ENCODE peak calls at places on chromosomes 1 and 21, in eight cellular contexts. One of them, this sample, is unnamed.
A peak's percentile ranks its signal among the peaks of the same experiment; 100 is the strongest.

GRCh38 chr1:241660424-241660972 is 8.4 kb downstream of the WDR64 start:
- DNase-seq in GM12864: no peak
- DNase-seq in adrenal gland: no peak
- DNase-seq in A549: no peak
- DNase-seq in NB4: no peak
- DNase-seq in right lobe of liver: no peak
- DNase-seq in fibroblast of the aortic adventitia: no peak
- DNase-seq in thyroid gland: no peak
- DNase-seq in this sample: no peak

GRCh38 chr1:223401873-223402789 is 8.9 kb downstream of the CCDC185 start:
- DNase-seq in GM12864: no peak
- DNase-seq in adrenal gland: no peak
- DNase-seq in A549: peak; percentile 47
- DNase-seq in NB4: no peak
- DNase-seq in right lobe of liver: no peak
- DNase-seq in fibroblast of the aortic adventitia: peak; percentile 79
- DNase-seq in thyroid gland: no peak
- DNase-seq in this sample: peak; percentile 53

GRCh38 chr1:99264201-99265021 is at the start of gene PLPPR4:
- DNase-seq in GM12864: no peak
- DNase-seq in adrenal gland: peak; percentile 17
- DNase-seq in A549: no peak
- DNase-seq in NB4: no peak
- DNase-seq in right lobe of liver: peak; percentile 50
- DNase-seq in fibroblast of the aortic adventitia: peak; percentile 14
- DNase-seq in thyroid gland: peak; percentile 42
- DNase-seq in this sample: peak; percentile 4

GRCh38 chr1:85379203-85380136 is 85.5 kb downstream of the DDAH1 start:
- DNase-seq in GM12864: no peak
- DNase-seq in adrenal gland: no peak
- DNase-seq in A549: no peak
- DNase-seq in NB4: no peak
- DNase-seq in right lobe of liver: no peak
- DNase-seq in fibroblast of the aortic adventitia: peak; percentile 76
- DNase-seq in thyroid gland: no peak
- DNase-seq in this sample: peak; percentile 76

GRCh38 chr1:215146252-215146975 is 63.9 kb downstream of the KCNK2 start:
- DNase-seq in GM12864: no peak
- DNase-seq in adrenal gland: no peak
- DNase-seq in A549: no peak
- DNase-seq in NB4: peak; percentile 69
- DNase-seq in right lobe of liver: peak; percentile 25
- DNase-seq in fibroblast of the aortic adventitia: peak; percentile 60
- DNase-seq in thyroid gland: peak; percentile 28
- DNase-seq in this sample: peak; percentile 62

GRCh38 chr1:36384542-36385409 is 948 bp downstream of the STK40 start:
- DNase-seq in GM12864: no peak
- DNase-seq in adrenal gland: peak; percentile 63
- DNase-seq in A549: no peak
- DNase-seq in NB4: peak; percentile 71
- DNase-seq in right lobe of liver: peak; percentile 87
- DNase-seq in fibroblast of the aortic adventitia: no peak
- DNase-seq in thyroid gland: peak; percentile 95
- DNase-seq in this sample: peak; percentile 16

GRCh38 chr1:244836135-244836521 is 670 bp downstream of the COX20 start:
- DNase-seq in GM12864: no peak
- DNase-seq in adrenal gland: peak; percentile 21
- DNase-seq in A549: peak; percentile 52
- DNase-seq in NB4: peak; percentile 50
- DNase-seq in right lobe of liver: no peak
- DNase-seq in fibroblast of the aortic adventitia: peak; percentile 61
- DNase-seq in thyroid gland: no peak
- DNase-seq in this sample: peak; percentile 41

GRCh38 chr1:8908388-8909151 is 30.1 kb upstream of the ENO1 start:
- DNase-seq in GM12864: no peak
- DNase-seq in adrenal gland: no peak
- DNase-seq in A549: no peak
- DNase-seq in NB4: peak; percentile 32
- DNase-seq in right lobe of liver: no peak
- DNase-seq in fibroblast of the aortic adventitia: no peak
- DNase-seq in thyroid gland: no peak
- DNase-seq in this sample: no peak

GRCh38 chr21:34844924-34845238 is 176.1 kb downstream of the CLIC6 start:
- DNase-seq in GM12864: no peak
- DNase-seq in adrenal gland: no peak
- DNase-seq in A549: no peak
- DNase-seq in NB4: no peak
- DNase-seq in right lobe of liver: no peak
- DNase-seq in fibroblast of the aortic adventitia: no peak
- DNase-seq in thyroid gland: peak; percentile 47
- DNase-seq in this sample: no peak

GRCh38 chr1:198663996-198664789 is 25.4 kb downstream of the PTPRC start:
- DNase-seq in GM12864: no peak
- DNase-seq in adrenal gland: no peak
- DNase-seq in A549: no peak
- DNase-seq in NB4: peak; percentile 76
- DNase-seq in right lobe of liver: no peak
- DNase-seq in fibroblast of the aortic adventitia: no peak
- DNase-seq in thyroid gland: no peak
- DNase-seq in this sample: no peak

GRCh38 chr1:110370827-110371226 is 20.0 kb downstream of the SLC16A4 start:
- DNase-seq in GM12864: no peak
- DNase-seq in adrenal gland: peak; percentile 41
- DNase-seq in A549: no peak
- DNase-seq in NB4: no peak
- DNase-seq in right lobe of liver: no peak
- DNase-seq in fibroblast of the aortic adventitia: peak; percentile 66
- DNase-seq in thyroid gland: no peak
- DNase-seq in this sample: peak; percentile 62

GRCh38 chr1:65265296-65266271 is 43.8 kb upstream of the DNAJC6 start:
- DNase-seq in GM12864: no peak
- DNase-seq in adrenal gland: peak; percentile 56
- DNase-seq in A549: no peak
- DNase-seq in NB4: no peak
- DNase-seq in right lobe of liver: peak; percentile 33
- DNase-seq in fibroblast of the aortic adventitia: peak; percentile 3
- DNase-seq in thyroid gland: peak; percentile 54
- DNase-seq in this sample: peak; percentile 37

GRCh38 chr1:73162576-73162975 is 880.2 kb upstream of the NEGR1 start:
- DNase-seq in GM12864: no peak
- DNase-seq in adrenal gland: peak; percentile 13
- DNase-seq in A549: no peak
- DNase-seq in NB4: no peak
- DNase-seq in right lobe of liver: no peak
- DNase-seq in fibroblast of the aortic adventitia: no peak
- DNase-seq in thyroid gland: no peak
- DNase-seq in this sample: no peak

GRCh38 chr1:178192686-178193085 is 98.8 kb downstream of the RASAL2 start:
- DNase-seq in GM12864: no peak
- DNase-seq in adrenal gland: peak; percentile 34
- DNase-seq in A549: peak; percentile 54
- DNase-seq in NB4: peak; percentile 89
- DNase-seq in right lobe of liver: no peak
- DNase-seq in fibroblast of the aortic adventitia: peak; percentile 74
- DNase-seq in thyroid gland: no peak
- DNase-seq in this sample: peak; percentile 91

GRCh38 chr21:34691396-34692032 is 22.7 kb downstream of the CLIC6 start:
- DNase-seq in GM12864: no peak
- DNase-seq in adrenal gland: no peak
- DNase-seq in A549: no peak
- DNase-seq in NB4: no peak
- DNase-seq in right lobe of liver: no peak
- DNase-seq in fibroblast of the aortic adventitia: no peak
- DNase-seq in thyroid gland: no peak
- DNase-seq in this sample: no peak

GRCh38 chr1:118160825-118161224 is 24.2 kb downstream of the SPAG17 start:
- DNase-seq in GM12864: no peak
- DNase-seq in adrenal gland: no peak
- DNase-seq in A549: no peak
- DNase-seq in NB4: no peak
- DNase-seq in right lobe of liver: no peak
- DNase-seq in fibroblast of the aortic adventitia: no peak
- DNase-seq in thyroid gland: no peak
- DNase-seq in this sample: no peak

GRCh38 chr21:28393279-28393678 is 599.4 kb downstream of the LTN1 start:
- DNase-seq in GM12864: no peak
- DNase-seq in adrenal gland: no peak
- DNase-seq in A549: no peak
- DNase-seq in NB4: no peak
- DNase-seq in right lobe of liver: no peak
- DNase-seq in fibroblast of the aortic adventitia: no peak
- DNase-seq in thyroid gland: peak; percentile 84
- DNase-seq in this sample: no peak

GRCh38 chr1:185044387-185044786 is 971 bp upstream of the RNF2 start:
- DNase-seq in GM12864: no peak
- DNase-seq in adrenal gland: no peak
- DNase-seq in A549: no peak
- DNase-seq in NB4: peak; percentile 15
- DNase-seq in right lobe of liver: no peak
- DNase-seq in fibroblast of the aortic adventitia: no peak
- DNase-seq in thyroid gland: no peak
- DNase-seq in this sample: no peak
- H3K4me3 ChIP-seq in GM12864: no peak overlapping the region
- H3K4me3 ChIP-seq in adrenal gland: no peak overlapping the region
- H3K4me3 ChIP-seq in A549: no peak overlapping the region
- H3K4me3 ChIP-seq in NB4: no peak overlapping the region
- H3K4me3 ChIP-seq in right lobe of liver: no peak overlapping the region
- H3K4me3 ChIP-seq in fibroblast of the aortic adventitia: no peak overlapping the region
- H3K4me3 ChIP-seq in thyroid gland: no peak overlapping the region
- H3K4me3 ChIP-seq in this sample: no peak overlapping the region

DNA sequence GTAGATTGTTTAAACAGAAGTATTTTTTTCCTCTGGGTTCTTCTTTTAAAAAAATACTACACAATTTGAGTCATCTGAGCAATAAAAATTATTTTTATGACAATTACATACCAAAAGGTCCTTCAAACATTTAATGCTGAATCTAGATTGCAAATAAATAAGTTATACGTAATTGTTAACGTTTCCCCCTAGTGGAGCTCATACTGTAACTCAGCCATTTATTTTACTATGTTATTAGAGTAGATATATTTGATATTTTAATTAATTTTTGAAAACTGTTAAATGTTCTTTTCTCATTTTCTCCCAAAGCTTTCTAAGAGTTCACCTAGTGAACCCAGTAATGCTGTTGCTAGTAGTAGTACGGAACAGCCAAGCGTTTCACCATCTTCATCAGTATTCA is 33.5 kb downstream of the ZMYM1 start:
- DNase-seq in GM12864: no peak
- DNase-seq in adrenal gland: no peak
- DNase-seq in A549: no peak
- DNase-seq in NB4: no peak
- DNase-seq in right lobe of liver: no peak
- DNase-seq in fibroblast of the aortic adventitia: peak; percentile 22
- DNase-seq in thyroid gland: no peak
- DNase-seq in this sample: peak; percentile 31
- TF ChIP-seq CTCF in GM12864: no peak
- TF ChIP-seq CTCF in adrenal gland: no peak
- TF ChIP-seq CTCF in A549: peak; percentile 8
- TF ChIP-seq CTCF in NB4: no peak
- TF ChIP-seq CTCF in right lobe of liver: peak; percentile 6
- TF ChIP-seq CTCF in fibroblast of the aortic adventitia: no peak
- TF ChIP-seq CTCF in thyroid gland: no peak
- TF ChIP-seq CTCF in this sample: peak; percentile 32

GRCh38 chr1:230713915-230714764 is at the start of gene AGT:
- DNase-seq in GM12864: no peak
- DNase-seq in adrenal gland: peak; percentile 94
- DNase-seq in A549: no peak
- DNase-seq in NB4: peak; percentile 9
- DNase-seq in right lobe of liver: peak; percentile 85
- DNase-seq in fibroblast of the aortic adventitia: peak; percentile 82
- DNase-seq in thyroid gland: peak; percentile 34
- DNase-seq in this sample: peak; percentile 48
- H3K4me3 ChIP-seq in GM12864: no peak within 1 kb of the TSS
- H3K4me3 ChIP-seq in adrenal gland: no peak within 1 kb of the TSS
- H3K4me3 ChIP-seq in A549: no peak within 1 kb of the TSS
- H3K4me3 ChIP-seq in NB4: no peak within 1 kb of the TSS
- H3K4me3 ChIP-seq in right lobe of liver: peak within 1 kb of the TSS; percentile 63
- H3K4me3 ChIP-seq in fibroblast of the aortic adventitia: peak within 1 kb of the TSS; percentile 9
- H3K4me3 ChIP-seq in thyroid gland: no peak within 1 kb of the TSS
- H3K4me3 ChIP-seq in this sample: no peak within 1 kb of the TSS

GRCh38 chr1:39490596-39491145 is 765 bp upstream of the BMP8A start:
- DNase-seq in GM12864: no peak
- DNase-seq in adrenal gland: no peak
- DNase-seq in A549: peak; percentile 11
- DNase-seq in NB4: no peak
- DNase-seq in right lobe of liver: no peak
- DNase-seq in fibroblast of the aortic adventitia: no peak
- DNase-seq in thyroid gland: peak; percentile 62
- DNase-seq in this sample: no peak

GRCh38 chr1:39488012-39488545 is 3.4 kb upstream of the BMP8A start:
- DNase-seq in GM12864: no peak
- DNase-seq in adrenal gland: no peak
- DNase-seq in A549: no peak
- DNase-seq in NB4: peak; percentile 82
- DNase-seq in right lobe of liver: no peak
- DNase-seq in fibroblast of the aortic adventitia: no peak
- DNase-seq in thyroid gland: no peak
- DNase-seq in this sample: no peak

GRCh38 chr1:39489567-39490239 is 1.7 kb upstream of the BMP8A start:
- DNase-seq in GM12864: no peak
- DNase-seq in adrenal gland: no peak
- DNase-seq in A549: no peak
- DNase-seq in NB4: no peak
- DNase-seq in right lobe of liver: no peak
- DNase-seq in fibroblast of the aortic adventitia: no peak
- DNase-seq in thyroid gland: no peak
- DNase-seq in this sample: no peak

GRCh38 chr1:39488801-39489566 is 2.5 kb upstream of the BMP8A start:
- DNase-seq in GM12864: no peak
- DNase-seq in adrenal gland: no peak
- DNase-seq in A549: no peak
- DNase-seq in NB4: peak; percentile 56
- DNase-seq in right lobe of liver: no peak
- DNase-seq in fibroblast of the aortic adventitia: no peak
- DNase-seq in thyroid gland: no peak
- DNase-seq in this sample: no peak

DNA sequence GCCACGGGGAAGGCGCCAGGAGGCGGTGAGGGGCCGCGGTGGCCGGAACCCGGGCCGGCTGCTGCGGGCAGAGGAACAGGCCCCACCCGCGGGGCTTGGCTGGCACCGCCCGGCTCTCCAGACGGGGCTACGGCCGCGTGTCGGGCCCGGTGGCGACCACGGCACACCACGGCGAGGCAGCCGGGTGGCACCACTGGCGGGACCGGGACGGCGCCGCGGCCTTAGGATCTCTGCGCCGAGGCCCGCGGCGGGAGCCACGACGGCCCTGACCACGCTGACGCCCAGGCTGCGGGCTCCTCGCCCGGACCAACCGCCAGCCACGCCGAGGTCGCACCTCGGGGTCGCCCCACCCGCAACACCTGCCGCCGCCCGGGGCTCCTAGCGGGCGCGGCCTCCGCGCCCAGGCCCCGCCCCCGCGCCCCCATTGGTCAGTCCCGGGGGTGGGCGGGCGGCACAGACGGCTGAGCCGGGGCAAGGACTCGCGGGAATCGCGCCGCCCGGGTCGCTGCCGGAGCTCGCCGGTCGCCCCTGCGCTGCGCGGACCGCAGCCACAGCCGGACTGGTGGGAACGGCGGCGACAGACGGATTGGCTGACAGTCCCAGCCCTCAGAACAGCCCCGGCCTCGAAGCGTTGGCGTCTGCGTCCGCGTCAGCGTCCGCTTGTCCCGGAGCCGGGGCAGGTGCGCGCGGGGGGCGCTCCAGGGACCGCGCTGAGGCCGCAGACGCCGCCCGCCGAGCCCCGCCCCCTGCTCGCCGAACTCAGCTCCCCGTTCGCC is at the start of gene BMP8A:
- DNase-seq in GM12864: no peak
- DNase-seq in adrenal gland: peak; percentile 62
- DNase-seq in A549: peak; percentile 79
- DNase-seq in NB4: peak; percentile 62
- DNase-seq in right lobe of liver: peak; percentile 75
- DNase-seq in fibroblast of the aortic adventitia: no peak
- DNase-seq in thyroid gland: peak; percentile 86
- DNase-seq in this sample: peak; percentile 33
- TF ChIP-seq CTCF in GM12864: no peak
- TF ChIP-seq CTCF in adrenal gland: no peak
- TF ChIP-seq CTCF in A549: no peak
- TF ChIP-seq CTCF in NB4: no peak
- TF ChIP-seq CTCF in right lobe of liver: no peak
- TF ChIP-seq CTCF in fibroblast of the aortic adventitia: no peak
- TF ChIP-seq CTCF in thyroid gland: no peak
- TF ChIP-seq CTCF in this sample: no peak